ENCODE peak calls at places on chromosomes 5 and 9, in eight cellular contexts. Z is NCI-H524, K is SHP77, W is AG10803, L is hepatic stellate cell, O is Kasumi-1, R is AG08395, X is epithelial cell of esophagus. I is an unnamed sample.

GRCh38 chr9:133184971-133185370 is 21.3 kb upstream of the GBGT1 start:
- DNase-seq in Z (peak; percentile 80), K (peak; percentile 59), O (peak; percentile 86), R (peak; percentile 75), X (peak; percentile 73), W (peak; percentile 81), L (peak; percentile 58), I (no peak)

GRCh38 chr5:59319286-59319685 is 574.2 kb downstream of the PDE4D start:
- DNase-seq in Z (no peak), L (no peak), R (no peak), K (no peak), W (no peak), X (no peak), O (no peak), I (no peak)

GRCh38 chr9:95459867-95460626 is 56.7 kb downstream of the PTCH1 start:
- DNase-seq in K (no peak), O (no peak), X (no peak), L (no peak), Z (peak; percentile 82), W (no peak), R (no peak), I (no peak)

GRCh38 chr9:90394866-90395265 is 247.8 kb downstream of the DIRAS2 start:
- DNase-seq in R (no peak), K (no peak), O (no peak), X (no peak), Z (no peak), L (no peak), W (no peak), I (no peak)

GRCh38 chr5:3311443-3311842 is 284.2 kb upstream of the IRX1 start:
- DNase-seq in X (no peak), L (no peak), W (no peak), R (no peak), Z (peak; percentile 89), K (no peak), O (no peak), I (no peak)

GRCh38 chr5:59709833-59710232 is 183.7 kb downstream of the PDE4D start:
- DNase-seq in O (no peak), R (peak; percentile 49), X (peak; percentile 89), L (no peak), Z (no peak), W (peak; percentile 77), K (no peak), I (no peak)

GRCh38 chr5:42858031-42858643 is 46.4 kb upstream of the SELENOP start:
- DNase-seq in R (no peak), Z (no peak), W (peak; percentile 17), X (peak; percentile 46), L (no peak), K (no peak), O (no peak), I (no peak)

GRCh38 chr5:173512637-173513435 is 103.6 kb downstream of the BOD1 start:
- DNase-seq in Z (no peak), W (peak; percentile 40), O (no peak), L (no peak), X (no peak), R (no peak), K (no peak), I (no peak)

GRCh38 chr5:16913187-16913839 is 22.8 kb downstream of the MYO10 start:
- DNase-seq in W (no peak), R (no peak), L (no peak), K (no peak), X (peak; percentile 95), Z (no peak), O (no peak), I (no peak)

GRCh38 chr5:54229041-54229780 is 81.2 kb downstream of the ARL15 start:
- DNase-seq in R (peak; percentile 65), X (peak; percentile 69), K (peak; percentile 54), W (peak; percentile 60), Z (peak; percentile 53), L (peak; percentile 21), O (peak; percentile 43), I (peak; percentile 59)

GRCh38 chr9:64066736-64067368 is 1218.2 kb downstream of the FOXD4L5 start:
- DNase-seq in X (no peak), O (no peak), K (no peak), W (no peak), R (no peak), L (no peak), Z (no peak), I (no peak)

GRCh38 chr5:75473463-75473862 is 38.0 kb downstream of the CERT1 start:
- DNase-seq in Z (no peak), R (no peak), K (no peak), O (no peak), L (no peak), W (no peak), X (no peak), I (no peak)

GRCh38 chr9:28779240-28779639 is 1206.0 kb upstream of the C9orf72 start:
- DNase-seq in X (peak; percentile 85), Z (peak; percentile 46), L (no peak), R (no peak), O (no peak), K (no peak), W (no peak), I (no peak)

GRCh38 chr9:104900871-104901270 is 27.1 kb downstream of the ABCA1 start:
- DNase-seq in Z (no peak), K (no peak), L (no peak), X (peak; percentile 50), W (peak; percentile 60), O (no peak), R (peak; percentile 22), I (no peak)

GRCh38 chr5:8396756-8397155 is 527.8 kb downstream of the MTRR start:
- DNase-seq in R (no peak), X (no peak), O (no peak), L (no peak), W (peak; percentile 0), K (no peak), Z (no peak), I (no peak)

GRCh38 chr9:74281674-74282073 is 215.5 kb upstream of the RORB start:
- DNase-seq in L (no peak), R (no peak), O (peak; percentile 6), W (no peak), Z (peak; percentile 0), K (no peak), X (peak; percentile 6), I (no peak)

GRCh38 chr5:137040641-137041340 is 458.3 kb downstream of the SPOCK1 start:
- DNase-seq in L (peak; percentile 28), K (no peak), W (no peak), X (no peak), O (no peak), Z (peak; percentile 52), R (no peak), I (no peak)

GRCh38 chr5:106759581-106759980 is 911.2 kb downstream of the EFNA5 start:
- DNase-seq in X (peak; percentile 58), Z (no peak), O (no peak), W (no peak), K (no peak), R (no peak), L (no peak), I (no peak)

GRCh38 chr5:93461751-93462150 is 119.3 kb downstream of the NR2F1-AS1 start:
- DNase-seq in O (no peak), W (peak; percentile 51), L (no peak), R (peak; percentile 13), Z (no peak), X (no peak), K (no peak), I (no peak)

GRCh38 chr9:98765276-98765675 is 31.1 kb downstream of the ANKS6 start:
- DNase-seq in X (peak; percentile 61), R (no peak), K (no peak), Z (peak; percentile 88), W (no peak), L (no peak), O (no peak), I (no peak)

GRCh38 chr9:93304574-93305496 is 120.9 kb downstream of the WNK2 start:
- DNase-seq in O (peak; percentile 17), Z (peak; percentile 66), W (peak; percentile 42), K (peak; percentile 31), X (peak; percentile 62), R (peak; percentile 74), L (peak; percentile 89), I (no peak)

GRCh38 chr5:115586525-115587146 is 15.6 kb downstream of the TICAM2 start:
- DNase-seq in K (peak; percentile 24), L (no peak), Z (peak; percentile 18), W (peak; percentile 56), X (peak; percentile 34), R (peak; percentile 31), O (peak; percentile 73), I (no peak)

GRCh38 chr5:56025303-56025885 is 30.6 kb upstream of the IL6ST start:
- DNase-seq in Z (no peak), K (no peak), R (peak; percentile 26), O (no peak), W (peak; percentile 25), X (no peak), L (peak; percentile 31), I (no peak)

GRCh38 chr9:105539452-105539851 is 18.5 kb upstream of the FKTN start:
- DNase-seq in W (no peak), R (no peak), K (no peak), X (no peak), L (no peak), O (peak; percentile 20), Z (no peak), I (no peak)

GRCh38 chr5:107519900-107520354 is 150.8 kb downstream of the EFNA5 start:
- DNase-seq in R (peak; percentile 5), X (peak; percentile 76), O (no peak), W (peak; percentile 1), Z (no peak), L (no peak), K (peak; percentile 53), I (no peak)

GRCh38 chr5:142192296-142192695 is 83.7 kb downstream of the NDFIP1 start:
- DNase-seq in Z (no peak), W (no peak), L (no peak), K (no peak), X (no peak), O (no peak), R (no peak), I (no peak)

GRCh38 chr9:123406016-123406415 is 50.0 kb downstream of the CRB2 start:
- DNase-seq in K (no peak), R (no peak), Z (no peak), L (no peak), X (peak; percentile 64), O (no peak), W (no peak), I (no peak)

GRCh38 chr5:92391-93220 is 638 bp downstream of the PLEKHG4B start:
- DNase-seq in W (no peak), L (no peak), Z (peak; percentile 47), R (no peak), K (no peak), O (no peak), X (no peak), I (no peak)

GRCh38 chr5:172868924-172869565 is 35.0 kb downstream of the ERGIC1 start:
- DNase-seq in W (peak; percentile 92), Z (no peak), K (no peak), R (peak; percentile 89), L (peak; percentile 86), O (no peak), X (peak; percentile 71), I (no peak)

GRCh38 chr9:113289091-113289490 is 13.6 kb downstream of the PRPF4 start:
- DNase-seq in W (no peak), O (no peak), L (no peak), Z (no peak), X (peak; percentile 41), K (no peak), R (no peak), I (no peak)

GRCh38 chr5:179874536-179875292 is 16.1 kb upstream of the MRNIP start:
- DNase-seq in W (no peak), R (no peak), Z (no peak), K (no peak), L (no peak), O (no peak), X (no peak), I (no peak)

GRCh38 chr9:138058181-138058580 is 180.6 kb downstream of the CACNA1B start:
- DNase-seq in O (no peak), L (no peak), W (no peak), R (no peak), X (no peak), K (no peak), Z (no peak), I (no peak)

GRCh38 chr5:120463026-120463770 is 902 bp upstream of the PRR16 start:
- DNase-seq in O (peak; percentile 33), R (no peak), Z (no peak), L (no peak), K (no peak), W (no peak), X (no peak), I (no peak)

GRCh38 chr9:4970970-4971641 is 14.0 kb upstream of the JAK2 start:
- DNase-seq in O (no peak), X (no peak), Z (no peak), R (no peak), K (no peak), L (no peak), W (no peak), I (no peak)